ENCODE peak calls at places on chromosome 12, in nine cellular contexts. One of them, this sample, is unnamed.

GRCh38 chr12:84397279-84397678 is 515.3 kb downstream of the SLC6A15 start:
- DNase-seq in MM.1S: peak; percentile 15
- DNase-seq in H1: no peak
- DNase-seq in GM23248: peak; percentile 37
- DNase-seq in neuronal stem cell: no peak
- DNase-seq in neural progenitor cell: no peak
- DNase-seq in mesenchymal stem cell: no peak
- DNase-seq in endothelial cell of umbilical vein: peak; percentile 2
- DNase-seq in GM12878: no peak
- DNase-seq in this sample: peak; percentile 41

GRCh38 chr12:100141666-100141997 is 1.0 kb downstream of the BLTP3B start:
- DNase-seq in neural progenitor cell: no peak
- DNase-seq in MM.1S: peak; percentile 31
- DNase-seq in H1: no peak
- DNase-seq in mesenchymal stem cell: peak; percentile 91
- DNase-seq in endothelial cell of umbilical vein: peak; percentile 77
- DNase-seq in neuronal stem cell: no peak
- DNase-seq in GM12878: no peak
- DNase-seq in GM23248: peak; percentile 95
- DNase-seq in this sample: peak; percentile 92

GRCh38 chr12:78725951-78726550 is 138.5 kb upstream of the SYT1 start:
- DNase-seq in H1: no peak
- DNase-seq in GM23248: no peak
- DNase-seq in neuronal stem cell: no peak
- DNase-seq in MM.1S: no peak
- DNase-seq in GM12878: no peak
- DNase-seq in mesenchymal stem cell: no peak
- DNase-seq in neural progenitor cell: peak; percentile 25
- DNase-seq in endothelial cell of umbilical vein: no peak
- DNase-seq in this sample: no peak

GRCh38 chr12:32671930-32672785 is 6.9 kb upstream of the DNM1L start:
- DNase-seq in GM12878: no peak
- DNase-seq in endothelial cell of umbilical vein: peak; percentile 85
- DNase-seq in neural progenitor cell: peak; percentile 75
- DNase-seq in neuronal stem cell: peak; percentile 24
- DNase-seq in GM23248: peak; percentile 85
- DNase-seq in mesenchymal stem cell: peak; percentile 65
- DNase-seq in H1: no peak
- DNase-seq in MM.1S: peak; percentile 75
- DNase-seq in this sample: peak; percentile 70

GRCh38 chr12:71407732-71408131 is 31.9 kb upstream of the LGR5 start:
- DNase-seq in neural progenitor cell: no peak
- DNase-seq in H1: no peak
- DNase-seq in GM12878: no peak
- DNase-seq in mesenchymal stem cell: no peak
- DNase-seq in MM.1S: no peak
- DNase-seq in GM23248: no peak
- DNase-seq in endothelial cell of umbilical vein: no peak
- DNase-seq in neuronal stem cell: no peak
- DNase-seq in this sample: no peak

GRCh38 chr12:95216704-95217376 is 427 bp downstream of the FGD6 start:
- DNase-seq in neuronal stem cell: no peak
- DNase-seq in endothelial cell of umbilical vein: peak; percentile 61
- DNase-seq in mesenchymal stem cell: no peak
- DNase-seq in MM.1S: peak; percentile 26
- DNase-seq in GM12878: no peak
- DNase-seq in neural progenitor cell: no peak
- DNase-seq in H1: no peak
- DNase-seq in GM23248: no peak
- DNase-seq in this sample: no peak

GRCh38 chr12:127143020-127143419 is 1124.0 kb upstream of the TMEM132C start:
- DNase-seq in H1: no peak
- DNase-seq in GM12878: no peak
- DNase-seq in MM.1S: no peak
- DNase-seq in endothelial cell of umbilical vein: no peak
- DNase-seq in mesenchymal stem cell: no peak
- DNase-seq in neuronal stem cell: peak; percentile 26
- DNase-seq in neural progenitor cell: peak; percentile 90
- DNase-seq in GM23248: no peak
- DNase-seq in this sample: no peak

GRCh38 chr12:47775100-47775911 is 2.3 kb downstream of the SLC48A1 start:
- DNase-seq in H1: no peak
- DNase-seq in GM12878: no peak
- DNase-seq in neuronal stem cell: no peak
- DNase-seq in mesenchymal stem cell: peak; percentile 44
- DNase-seq in MM.1S: no peak
- DNase-seq in GM23248: peak; percentile 74
- DNase-seq in endothelial cell of umbilical vein: no peak
- DNase-seq in neural progenitor cell: no peak
- DNase-seq in this sample: peak; percentile 23

GRCh38 chr12:116378002-116378401 is 100.5 kb upstream of the MED13L start:
- DNase-seq in GM12878: no peak
- DNase-seq in mesenchymal stem cell: no peak
- DNase-seq in GM23248: no peak
- DNase-seq in neural progenitor cell: no peak
- DNase-seq in MM.1S: no peak
- DNase-seq in neuronal stem cell: no peak
- DNase-seq in endothelial cell of umbilical vein: no peak
- DNase-seq in H1: no peak
- DNase-seq in this sample: no peak

GRCh38 chr12:42524716-42525115 is 64.8 kb downstream of the PRICKLE1 start:
- DNase-seq in endothelial cell of umbilical vein: no peak
- DNase-seq in MM.1S: no peak
- DNase-seq in H1: no peak
- DNase-seq in GM12878: no peak
- DNase-seq in neural progenitor cell: no peak
- DNase-seq in neuronal stem cell: no peak
- DNase-seq in GM23248: peak; percentile 12
- DNase-seq in mesenchymal stem cell: no peak
- DNase-seq in this sample: no peak

GRCh38 chr12:76032043-76032981 is 736 bp upstream of the PHLDA1 start:
- DNase-seq in neuronal stem cell: no peak
- DNase-seq in neural progenitor cell: peak; percentile 67
- DNase-seq in GM12878: peak; percentile 34
- DNase-seq in mesenchymal stem cell: peak; percentile 79
- DNase-seq in MM.1S: peak; percentile 79
- DNase-seq in H1: no peak
- DNase-seq in endothelial cell of umbilical vein: peak; percentile 74
- DNase-seq in GM23248: peak; percentile 90
- DNase-seq in this sample: peak; percentile 75

GRCh38 chr12:89470741-89471504 is 53.7 kb downstream of the GALNT4 start:
- DNase-seq in neuronal stem cell: no peak
- DNase-seq in MM.1S: peak; percentile 74
- DNase-seq in endothelial cell of umbilical vein: peak; percentile 73
- DNase-seq in GM12878: no peak
- DNase-seq in neural progenitor cell: peak; percentile 61
- DNase-seq in GM23248: peak; percentile 66
- DNase-seq in H1: no peak
- DNase-seq in mesenchymal stem cell: peak; percentile 54
- DNase-seq in this sample: peak; percentile 77

GRCh38 chr12:104297477-104298113 is 5.9 kb upstream of the EID3 start:
- DNase-seq in GM23248: no peak
- DNase-seq in GM12878: no peak
- DNase-seq in mesenchymal stem cell: no peak
- DNase-seq in H1: no peak
- DNase-seq in endothelial cell of umbilical vein: no peak
- DNase-seq in neuronal stem cell: no peak
- DNase-seq in MM.1S: no peak
- DNase-seq in neural progenitor cell: no peak
- DNase-seq in this sample: no peak

GRCh38 chr12:51528852-51529545 is 62.0 kb upstream of the SCN8A start:
- DNase-seq in MM.1S: no peak
- DNase-seq in neuronal stem cell: no peak
- DNase-seq in GM12878: no peak
- DNase-seq in GM23248: no peak
- DNase-seq in endothelial cell of umbilical vein: no peak
- DNase-seq in mesenchymal stem cell: no peak
- DNase-seq in H1: no peak
- DNase-seq in neural progenitor cell: no peak
- DNase-seq in this sample: peak; percentile 43
- H3K4me2 ChIP-seq in MM.1S: no peak overlapping the region
- H3K4me2 ChIP-seq in neuronal stem cell: no peak overlapping the region
- H3K4me2 ChIP-seq in GM12878: no peak overlapping the region
- H3K4me2 ChIP-seq in GM23248: no peak overlapping the region
- H3K4me2 ChIP-seq in endothelial cell of umbilical vein: no peak overlapping the region
- H3K4me2 ChIP-seq in mesenchymal stem cell: no peak overlapping the region
- H3K4me2 ChIP-seq in H1: no peak overlapping the region
- H3K4me2 ChIP-seq in neural progenitor cell: no peak overlapping the region
- H3K4me2 ChIP-seq in this sample: no peak overlapping the region

GRCh38 chr12:121986494-121987245 is 35.0 kb upstream of the BCL7A start:
- DNase-seq in neural progenitor cell: no peak
- DNase-seq in GM23248: no peak
- DNase-seq in neuronal stem cell: no peak
- DNase-seq in GM12878: no peak
- DNase-seq in MM.1S: no peak
- DNase-seq in H1: no peak
- DNase-seq in mesenchymal stem cell: no peak
- DNase-seq in endothelial cell of umbilical vein: no peak
- DNase-seq in this sample: no peak
- H3K4me2 ChIP-seq in neural progenitor cell: no peak overlapping the region
- H3K4me2 ChIP-seq in GM23248: no peak overlapping the region
- H3K4me2 ChIP-seq in neuronal stem cell: no peak overlapping the region
- H3K4me2 ChIP-seq in GM12878: no peak overlapping the region
- H3K4me2 ChIP-seq in MM.1S: no peak overlapping the region
- H3K4me2 ChIP-seq in H1: no peak overlapping the region
- H3K4me2 ChIP-seq in mesenchymal stem cell: no peak overlapping the region
- H3K4me2 ChIP-seq in endothelial cell of umbilical vein: no peak overlapping the region
- H3K4me2 ChIP-seq in this sample: no peak overlapping the region

DNA sequence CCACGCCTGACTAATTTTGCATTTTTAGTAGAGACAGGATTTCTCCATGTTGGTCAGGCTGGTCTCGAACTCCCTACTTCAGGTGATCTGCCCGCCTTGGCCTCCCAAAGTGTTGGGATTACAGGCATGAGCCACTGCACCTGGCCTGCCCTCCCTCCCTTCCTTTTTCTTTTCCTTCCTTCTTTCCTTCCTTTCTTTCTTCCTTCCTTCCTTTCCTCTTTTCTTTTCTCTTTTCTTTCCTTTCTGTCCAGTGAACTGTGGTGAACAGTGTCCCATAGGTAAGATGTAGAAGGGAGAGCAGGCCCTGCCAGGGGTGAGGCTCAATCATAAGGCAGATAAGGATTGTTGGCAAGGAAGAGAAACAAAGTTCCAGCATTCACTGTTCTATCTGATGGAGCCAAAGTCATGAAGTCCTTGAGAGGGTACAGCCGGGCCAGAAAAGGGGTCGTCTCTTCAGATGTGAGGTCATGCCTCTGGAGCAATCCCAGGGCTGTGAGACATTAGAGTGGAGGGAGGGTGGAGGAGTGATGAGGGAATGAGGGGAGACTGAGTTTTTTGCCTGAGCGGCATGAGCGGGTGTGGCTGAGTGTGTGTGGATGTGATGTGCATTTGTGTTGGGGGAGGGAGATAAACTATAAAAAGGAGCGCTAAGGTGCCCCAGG is 4.2 kb upstream of the MLF2 start:
- DNase-seq in mesenchymal stem cell: no peak
- DNase-seq in H1: no peak
- DNase-seq in endothelial cell of umbilical vein: no peak
- DNase-seq in GM12878: no peak
- DNase-seq in GM23248: no peak
- DNase-seq in neural progenitor cell: no peak
- DNase-seq in neuronal stem cell: no peak
- DNase-seq in MM.1S: no peak
- DNase-seq in this sample: no peak
- H3K4me2 ChIP-seq in mesenchymal stem cell: no peak overlapping the region
- H3K4me2 ChIP-seq in H1: no peak overlapping the region
- H3K4me2 ChIP-seq in endothelial cell of umbilical vein: no peak overlapping the region
- H3K4me2 ChIP-seq in GM12878: no peak overlapping the region
- H3K4me2 ChIP-seq in GM23248: no peak overlapping the region
- H3K4me2 ChIP-seq in neural progenitor cell: no peak overlapping the region
- H3K4me2 ChIP-seq in neuronal stem cell: no peak overlapping the region
- H3K4me2 ChIP-seq in MM.1S: no peak overlapping the region
- H3K4me2 ChIP-seq in this sample: no peak overlapping the region

GRCh38 chr12:109295764-109296425 is 13.2 kb downstream of the FOXN4 start:
- DNase-seq in MM.1S: no peak
- DNase-seq in neuronal stem cell: no peak
- DNase-seq in GM23248: no peak
- DNase-seq in neural progenitor cell: no peak
- DNase-seq in H1: no peak
- DNase-seq in mesenchymal stem cell: no peak
- DNase-seq in GM12878: no peak
- DNase-seq in endothelial cell of umbilical vein: no peak
- DNase-seq in this sample: no peak
- H3K4me2 ChIP-seq in MM.1S: no peak overlapping the region
- H3K4me2 ChIP-seq in neuronal stem cell: no peak overlapping the region
- H3K4me2 ChIP-seq in GM23248: no peak overlapping the region
- H3K4me2 ChIP-seq in neural progenitor cell: no peak overlapping the region
- H3K4me2 ChIP-seq in H1: no peak overlapping the region
- H3K4me2 ChIP-seq in mesenchymal stem cell: no peak overlapping the region
- H3K4me2 ChIP-seq in GM12878: no peak overlapping the region
- H3K4me2 ChIP-seq in endothelial cell of umbilical vein: no peak overlapping the region
- H3K4me2 ChIP-seq in this sample: no peak overlapping the region

This sample was measured in fibroblast of lung.